ENCODE peak calls at places on chromosome 5, in seven cellular contexts. One of them, this sample, is unnamed.

GRCh38 chr5:14902826-14903560 is 31.4 kb upstream of the ANKH start:
- DNase-seq in non-pigmented ciliary epithelial cell: no peak
- DNase-seq in GF-D8: no peak
- DNase-seq in fibroblast of lung: no peak
- DNase-seq in iris pigment epithelial cell: no peak
- DNase-seq in GM12865: no peak
- DNase-seq in EL: no peak
- DNase-seq in this sample: no peak

GRCh38 chr5:133399247-133399891 is 213.0 kb downstream of the FSTL4 start:
- DNase-seq in EL: no peak
- DNase-seq in GF-D8: no peak
- DNase-seq in fibroblast of lung: no peak
- DNase-seq in iris pigment epithelial cell: no peak
- DNase-seq in GM12865: no peak
- DNase-seq in non-pigmented ciliary epithelial cell: no peak
- DNase-seq in this sample: no peak

GRCh38 chr5:158435161-158435616 is 576.2 kb upstream of the CLINT1 start:
- DNase-seq in GF-D8: peak; percentile 53
- DNase-seq in GM12865: peak; percentile 18
- DNase-seq in EL: peak; percentile 53
- DNase-seq in iris pigment epithelial cell: peak; percentile 48
- DNase-seq in fibroblast of lung: peak; percentile 79
- DNase-seq in non-pigmented ciliary epithelial cell: no peak
- DNase-seq in this sample: no peak

GRCh38 chr5:159605585-159605984 is 275.3 kb upstream of the IL12B start:
- DNase-seq in non-pigmented ciliary epithelial cell: peak; percentile 51
- DNase-seq in EL: peak; percentile 48
- DNase-seq in GM12865: no peak
- DNase-seq in iris pigment epithelial cell: peak; percentile 77
- DNase-seq in GF-D8: no peak
- DNase-seq in fibroblast of lung: peak; percentile 91
- DNase-seq in this sample: no peak

GRCh38 chr5:149108651-149109280 is 32.5 kb upstream of the ABLIM3 start:
- DNase-seq in fibroblast of lung: peak; percentile 52
- DNase-seq in GF-D8: no peak
- DNase-seq in GM12865: no peak
- DNase-seq in iris pigment epithelial cell: no peak
- DNase-seq in EL: no peak
- DNase-seq in non-pigmented ciliary epithelial cell: no peak
- DNase-seq in this sample: no peak

GRCh38 chr5:76153996-76154395 is 70.8 kb downstream of the SV2C start:
- DNase-seq in non-pigmented ciliary epithelial cell: no peak
- DNase-seq in GF-D8: no peak
- DNase-seq in iris pigment epithelial cell: no peak
- DNase-seq in EL: no peak
- DNase-seq in fibroblast of lung: no peak
- DNase-seq in GM12865: no peak
- DNase-seq in this sample: no peak

GRCh38 chr5:169861934-169862333 is 118.4 kb downstream of the INSYN2B start:
- DNase-seq in iris pigment epithelial cell: peak; percentile 90
- DNase-seq in non-pigmented ciliary epithelial cell: peak; percentile 67
- DNase-seq in EL: peak; percentile 78
- DNase-seq in fibroblast of lung: peak; percentile 94
- DNase-seq in GF-D8: no peak
- DNase-seq in GM12865: no peak
- DNase-seq in this sample: no peak

GRCh38 chr5:35151151-35151920 is 79.0 kb downstream of the PRLR start:
- DNase-seq in EL: no peak
- DNase-seq in GM12865: no peak
- DNase-seq in GF-D8: no peak
- DNase-seq in iris pigment epithelial cell: no peak
- DNase-seq in non-pigmented ciliary epithelial cell: no peak
- DNase-seq in fibroblast of lung: no peak
- DNase-seq in this sample: no peak

GRCh38 chr5:53373420-53374188 is 106.8 kb upstream of the FST start:
- DNase-seq in GM12865: no peak
- DNase-seq in GF-D8: no peak
- DNase-seq in EL: peak; percentile 55
- DNase-seq in non-pigmented ciliary epithelial cell: no peak
- DNase-seq in iris pigment epithelial cell: no peak
- DNase-seq in fibroblast of lung: peak; percentile 75
- DNase-seq in this sample: no peak

GRCh38 chr5:116970318-116970717 is 395.7 kb upstream of the SEMA6A start:
- DNase-seq in fibroblast of lung: no peak
- DNase-seq in EL: peak; percentile 2
- DNase-seq in GF-D8: no peak
- DNase-seq in GM12865: no peak
- DNase-seq in iris pigment epithelial cell: no peak
- DNase-seq in non-pigmented ciliary epithelial cell: no peak
- DNase-seq in this sample: no peak

GRCh38 chr5:123094919-123095693 is 6.1 kb downstream of the PRDM6 start:
- DNase-seq in GF-D8: no peak
- DNase-seq in GM12865: no peak
- DNase-seq in fibroblast of lung: no peak
- DNase-seq in EL: no peak
- DNase-seq in non-pigmented ciliary epithelial cell: no peak
- DNase-seq in iris pigment epithelial cell: no peak
- DNase-seq in this sample: no peak

This sample was measured in T47D.